ENCODE peak calls at places on chromosomes 6 and 20, in eight cellular contexts. J is PC-3; Z is stomach; U is effector memory CD4-positive, alpha-beta T cell; H is transverse colon; X is neuronal stem cell; K is breast epithelium; P is GM23248. R is an unnamed sample. For H3K4me1, the result is how much of the 10 kb centered on the place peaks cover.

GRCh38 chr20:10508468-10509251 is 73.6 kb downstream of the SLX4IP start:
- DNase-seq in J (no peak), Z (no peak), U (no peak), H (no peak), X (no peak), K (no peak), P (peak), R (no peak)

GRCh38 chr6:142842423-142843261 is 102.3 kb downstream of the HIVEP2 start:
- DNase-seq in J (peak), Z (no peak), U (peak), H (no peak), X (no peak), K (no peak), P (peak), R (no peak)

GRCh38 chr6:165571068-165571682 is 91.9 kb downstream of the PDE10A start:
- DNase-seq in J (no peak), Z (no peak), U (no peak), H (no peak), X (no peak), K (no peak), P (no peak), R (no peak)

GRCh38 chr20:50186151-50186885 is 4.3 kb upstream of the CEBPB start:
- DNase-seq in J (peak), Z (peak), U (peak), H (peak), X (peak), K (peak), P (peak), R (peak)

GRCh38 chr6:156807028-156807427 is 29.9 kb downstream of the ARID1B start:
- DNase-seq in J (no peak), Z (no peak), U (no peak), H (no peak), X (no peak), K (no peak), P (no peak), R (no peak)

GRCh38 chr20:50462093-50462685 is 48.0 kb upstream of the PTPN1 start:
- DNase-seq in J (no peak), Z (no peak), U (no peak), H (no peak), X (no peak), K (no peak), P (no peak), R (no peak)

GRCh38 chr6:167652701-167653095 is 174.0 kb upstream of the AFDN start:
- DNase-seq in J (no peak), Z (no peak), U (no peak), H (no peak), X (no peak), K (no peak), P (no peak), R (no peak)

GRCh38 chr6:136669299-136669699 is 119.1 kb upstream of the MAP7 start:
- DNase-seq in J (peak), Z (no peak), U (no peak), H (no peak), X (no peak), K (no peak), P (peak), R (no peak)

GRCh38 chr6:152595507-152595906 is 41.7 kb downstream of the SYNE1 start:
- DNase-seq in J (peak), Z (no peak), U (no peak), H (no peak), X (no peak), K (no peak), P (peak), R (no peak)

GRCh38 chr20:17228624-17229061 is 1.8 kb downstream of the PCSK2 start:
- DNase-seq in J (no peak), Z (no peak), U (no peak), H (no peak), X (no peak), K (no peak), P (no peak), R (peak)

GRCh38 chr20:17611540-17612286 is 41.8 kb downstream of the DSTN start:
- DNase-seq in J (peak), Z (peak), U (no peak), H (peak), X (no peak), K (no peak), P (peak), R (peak)

GRCh38 chr20:44006578-44006977 is 91.9 kb downstream of the TOX2 start:
- DNase-seq in J (no peak), Z (no peak), U (no peak), H (no peak), X (no peak), K (no peak), P (no peak), R (no peak)

GRCh38 chr6:114000066-114000465 is 29.1 kb upstream of the HDAC2 start:
- DNase-seq in J (peak), Z (no peak), U (no peak), H (no peak), X (no peak), K (no peak), P (peak), R (no peak)

GRCh38 chr20:49635171-49635570 is 67.2 kb upstream of the PTGIS start:
- DNase-seq in J (no peak), Z (no peak), U (no peak), H (peak), X (no peak), K (no peak), P (no peak), R (no peak)

GRCh38 chr20:57882451-57883161 is 172.8 kb upstream of the PMEPA1 start:
- DNase-seq in J (peak), Z (no peak), U (no peak), H (peak), X (no peak), K (no peak), P (peak), R (no peak)

GRCh38 chr20:57439432-57439831 is 48.2 kb downstream of the RBM38 start:
- DNase-seq in J (peak), Z (peak), U (no peak), H (peak), X (no peak), K (peak), P (peak), R (peak)

GRCh38 chr6:138410972-138411667 is 7.1 kb downstream of the HEBP2 start:
- DNase-seq in J (peak), Z (no peak), U (no peak), H (no peak), X (no peak), K (no peak), P (peak), R (no peak)

GRCh38 chr6:16514249-16514648 is 247.0 kb downstream of the ATXN1 start:
- DNase-seq in J (peak), Z (no peak), U (no peak), H (no peak), X (no peak), K (no peak), P (peak), R (no peak)

GRCh38 chr6:90295854-90296345 is 743 bp downstream of the BACH2 start:
- DNase-seq in J (peak), Z (peak), U (peak), H (peak), X (peak), K (peak), P (peak), R (peak)

GRCh38 chr20:36604952-36605308 is 649 bp upstream of the RAB5IF start:
- DNase-seq in J (no peak), Z (peak), U (peak), H (peak), X (no peak), K (no peak), P (no peak), R (peak)

GRCh38 chr6:130593200-130593599 is 227.4 kb downstream of the TMEM200A start:
- DNase-seq in J (no peak), Z (no peak), U (no peak), H (no peak), X (no peak), K (no peak), P (no peak), R (no peak)

GRCh38 chr6:121666809-121667208 is 231.4 kb downstream of the GJA1 start:
- DNase-seq in J (peak), Z (no peak), U (no peak), H (no peak), X (no peak), K (no peak), P (peak), R (no peak)

GRCh38 chr6:131831392-131831791 is 23.6 kb downstream of the ENPP1 start:
- DNase-seq in J (peak), Z (no peak), U (no peak), H (no peak), X (no peak), K (no peak), P (peak), R (no peak)

GRCh38 chr6:167115054-167115453 is 7.8 kb upstream of the CCR6 start:
- DNase-seq in J (no peak), Z (no peak), U (no peak), H (no peak), X (no peak), K (no peak), P (no peak), R (no peak)

GRCh38 chr6:128964771-128965170 is 81.8 kb downstream of the LAMA2 start:
- DNase-seq in J (no peak), Z (no peak), U (no peak), H (no peak), X (no peak), K (no peak), P (no peak), R (no peak)

GRCh38 chr6:136788069-136788902 is 4.0 kb downstream of the MAP3K5 start:
- DNase-seq in J (peak), Z (no peak), U (no peak), H (no peak), X (no peak), K (no peak), P (peak), R (no peak)

GRCh38 chr20:44402391-44403193 is 47.1 kb downstream of the HNF4A start:
- DNase-seq in J (no peak), Z (no peak), U (no peak), H (peak), X (no peak), K (no peak), P (no peak), R (no peak)

DNA sequence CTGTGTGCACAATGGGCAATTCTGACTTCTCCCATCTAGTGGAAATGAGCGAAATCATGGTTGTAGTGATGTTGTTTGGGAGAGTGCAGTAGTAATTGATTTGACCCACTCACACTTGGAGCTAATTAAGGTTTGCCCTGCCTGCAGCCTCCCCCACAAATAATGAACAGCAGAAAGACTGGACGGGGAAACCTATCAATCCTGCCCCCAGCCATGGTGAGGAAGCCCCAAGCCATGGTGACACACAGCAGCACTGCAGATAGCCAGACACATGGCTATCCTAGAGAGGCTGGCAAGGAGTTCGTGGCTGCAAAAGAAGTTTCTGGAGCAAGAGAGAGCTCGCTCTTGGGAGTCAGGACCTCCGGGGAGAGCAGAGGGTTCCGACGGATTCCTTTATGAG is 27.8 kb downstream of the SAYSD1 start:
- DNase-seq in J (no peak), Z (no peak), U (no peak), H (no peak), X (no peak), K (no peak), P (no peak), R (no peak)
- H3K4me1 ChIP-seq in J (under half), Z (under half), U (under half), H (under half), X (under half), K (under half), P (under half), R (under half)

DNA sequence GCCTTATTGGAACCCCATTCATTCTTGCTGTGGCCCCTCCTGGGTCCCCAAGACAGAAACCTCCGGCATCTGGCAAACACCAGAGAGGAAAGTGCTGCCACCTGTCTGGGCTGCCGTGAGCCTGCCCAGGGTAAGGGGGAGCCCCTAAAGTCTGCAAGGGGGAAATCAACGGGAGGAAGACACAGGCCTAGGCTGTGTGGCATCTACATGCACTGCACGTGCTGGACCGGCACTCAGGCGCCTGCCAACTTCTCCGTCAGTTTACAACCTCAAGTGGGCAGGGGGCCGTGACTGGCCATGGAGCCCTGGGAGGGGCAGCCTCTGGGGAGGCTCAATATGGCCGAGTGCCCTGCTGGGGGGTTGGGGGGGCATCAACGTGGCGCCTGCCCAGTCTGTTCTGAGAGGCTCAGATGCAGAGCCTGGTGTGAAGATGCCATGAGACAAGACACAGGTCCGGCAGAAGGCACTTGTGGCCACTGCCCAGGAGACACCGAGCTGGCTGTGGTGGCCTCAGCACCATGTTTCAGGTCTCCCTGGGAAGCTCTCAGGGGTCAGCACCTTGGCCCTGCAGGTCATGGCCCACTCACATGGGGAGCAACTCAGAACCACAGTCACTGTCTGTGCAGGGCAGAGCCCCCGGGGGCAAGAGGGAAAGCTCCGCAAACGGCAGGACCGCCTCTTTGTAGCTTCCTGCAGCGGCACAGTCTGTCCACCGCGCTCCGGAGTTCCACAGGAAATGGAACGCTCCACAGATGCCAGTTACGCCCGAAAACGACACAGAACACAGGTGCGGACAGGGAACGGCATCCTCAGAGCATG is 8.4 kb downstream of the UCKL1 start:
- DNase-seq in J (no peak), Z (no peak), U (no peak), H (no peak), X (no peak), K (no peak), P (no peak), R (peak)
- H3K27ac ChIP-seq in J (no peak), Z (peak), U (peak), H (peak), X (no peak), K (peak), P (no peak), R (peak)

GRCh38 chr6:154733610-154734379 is 579 bp downstream of the SCAF8 start:
- DNase-seq in J (peak), Z (peak), U (peak), H (peak), X (peak), K (peak), P (peak), R (peak)

GRCh38 chr6:154736613-154737259 is 3.5 kb downstream of the SCAF8 start:
- DNase-seq in J (no peak), Z (no peak), U (no peak), H (no peak), X (no peak), K (no peak), P (no peak), R (no peak)

GRCh38 chr6:154737424-154737823 is 4.2 kb downstream of the SCAF8 start:
- DNase-seq in J (no peak), Z (no peak), U (no peak), H (no peak), X (no peak), K (no peak), P (no peak), R (no peak)

GRCh38 chr6:154740658-154741057 is 7.4 kb downstream of the SCAF8 start:
- DNase-seq in J (no peak), Z (no peak), U (no peak), H (no peak), X (no peak), K (no peak), P (no peak), R (no peak)

GRCh38 chr6:154738561-154738961 is 5.3 kb downstream of the SCAF8 start:
- DNase-seq in J (no peak), Z (no peak), U (no peak), H (no peak), X (peak), K (no peak), P (peak), R (no peak)
- H3K4me1 ChIP-seq in J (under half), Z (half or more), U (under half), H (half or more), X (under half), K (under half), P (under half), R (under half)

GRCh38 chr6:149218915-149219314 is 98.6 kb upstream of the TAB2 start:
- DNase-seq in J (no peak), Z (no peak), U (no peak), H (no peak), X (no peak), K (no peak), P (no peak), R (no peak)
- H3K27ac ChIP-seq in J (no peak), Z (no peak), U (no peak), H (no peak), X (no peak), K (no peak), P (no peak), R (no peak)

GRCh38 chr20:1375515-1375914 is 17.3 kb downstream of the FKBP1A start:
- DNase-seq in J (peak), Z (no peak), U (no peak), H (no peak), X (no peak), K (no peak), P (peak), R (no peak)
- H3K4me1 ChIP-seq in J (half or more), Z (half or more), U (under half), H (half or more), X (under half), K (under half), P (under half), R (under half)

DNA sequence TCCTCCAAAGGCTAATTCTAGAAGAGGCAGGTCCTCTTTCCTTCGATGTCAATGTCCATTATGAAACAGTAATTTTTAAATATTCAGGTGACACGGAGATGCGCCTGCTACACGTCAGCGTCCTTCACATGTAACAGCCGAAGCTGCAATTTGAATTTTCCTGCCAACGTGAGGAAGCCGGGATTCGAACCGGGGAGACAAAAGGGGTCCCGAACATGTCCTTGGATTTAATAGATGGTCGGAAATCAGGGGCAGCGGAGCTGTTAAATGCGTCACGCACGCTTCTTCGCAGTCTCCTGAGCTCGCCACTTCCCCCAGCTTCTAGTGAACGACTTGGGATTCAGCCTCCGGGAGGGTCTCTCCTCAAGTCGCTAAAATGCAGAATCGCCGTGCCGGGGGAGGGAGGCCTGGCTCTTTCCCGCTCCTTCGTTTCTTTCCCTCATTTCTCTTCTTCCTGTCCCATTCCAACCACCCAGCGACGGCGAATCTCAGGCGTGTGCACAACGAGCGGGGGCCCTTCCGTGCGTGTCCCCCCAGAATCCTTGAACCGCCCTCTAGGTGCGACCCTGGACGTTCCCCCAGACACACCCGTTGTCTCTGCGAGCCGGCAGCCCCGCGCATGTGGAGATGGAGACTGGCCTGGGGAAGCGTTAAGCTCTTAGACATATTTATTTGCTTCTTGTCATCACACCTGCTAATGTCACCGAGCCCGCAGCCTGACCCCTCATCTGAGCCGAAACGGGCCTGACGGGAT is 1.3 kb upstream of the FOXC1 start:
- DNase-seq in J (no peak), Z (no peak), U (no peak), H (no peak), X (no peak), K (no peak), P (peak), R (no peak)
- H3K27ac ChIP-seq in J (no peak), Z (peak), U (no peak), H (no peak), X (no peak), K (peak), P (no peak), R (no peak)

GRCh38 chr6:4603291-4603690 is 172.9 kb upstream of the CDYL start:
- DNase-seq in J (peak), Z (peak), U (no peak), H (peak), X (no peak), K (no peak), P (peak), R (no peak)
- H3K4me1 ChIP-seq in J (half or more), Z (under half), U (under half), H (under half), X (under half), K (under half), P (under half), R (under half)

GRCh38 chr6:93418113-93418447 is 1.3 kb downstream of the EPHA7 start:
- DNase-seq in J (peak), Z (no peak), U (no peak), H (no peak), X (no peak), K (no peak), P (no peak), R (no peak)
- H3K27ac ChIP-seq in J (no peak), Z (peak), U (no peak), H (peak), X (peak), K (no peak), P (no peak), R (no peak)

R was measured in left lung.